ENCODE peak calls at places on chromosome 4, in five cellular contexts. F is WTC11, M is HepG2, L is GM12878, R is K562. V is an unnamed sample.

GRCh38 chr4:119785963-119786362 is 157.4 kb upstream of the PDE5A start:
- DNase-seq in F (peak), M (peak), R (no peak), L (no peak), V (peak)

GRCh38 chr4:59393780-59394179 is 1806.3 kb upstream of the ADGRL3 start:
- DNase-seq in F (no peak), R (no peak), M (no peak), L (no peak), V (no peak)

GRCh38 chr4:32460972-32461371 is 1740.8 kb downstream of the PCDH7 start:
- DNase-seq in F (no peak), R (no peak), L (no peak), M (no peak), V (no peak)

GRCh38 chr4:159105063-159105414 is 2.2 kb downstream of the RAPGEF2 start:
- DNase-seq in M (no peak), F (no peak), R (no peak), L (no peak), V (no peak)

GRCh38 chr4:179843370-179843769 is 2399.8 kb upstream of the TENM3 start:
- DNase-seq in L (no peak), F (no peak), R (no peak), M (no peak), V (no peak)

GRCh38 chr4:143270266-143270838 is 66.3 kb upstream of the GAB1 start:
- DNase-seq in L (no peak), F (no peak), R (no peak), M (no peak), V (no peak)

GRCh38 chr4:119739796-119740195 is 111.2 kb upstream of the PDE5A start:
- DNase-seq in R (no peak), M (no peak), L (no peak), F (no peak), V (no peak)

GRCh38 chr4:12949719-12950118 is 534.4 kb downstream of the RAB28 start:
- DNase-seq in R (no peak), L (no peak), M (peak), F (no peak), V (no peak)

GRCh38 chr4:40448875-40449274 is 113.7 kb downstream of the CHRNA9 start:
- DNase-seq in L (no peak), R (no peak), F (no peak), M (no peak), V (peak)

GRCh38 chr4:55635760-55636621 is at the start of gene NMU:
- DNase-seq in F (peak), L (no peak), R (peak), M (peak), V (no peak)

GRCh38 chr4:183960912-183961569 is 55.9 kb downstream of the STOX2 start:
- DNase-seq in F (no peak), M (no peak), L (no peak), R (no peak), V (no peak)

GRCh38 chr4:178448372-178449040 is 1006.3 kb upstream of the AGA start:
- DNase-seq in L (no peak), M (no peak), F (no peak), R (no peak), V (no peak)

GRCh38 chr4:125060376-125060775 is 254.4 kb upstream of the FAT4 start:
- DNase-seq in M (no peak), F (no peak), L (no peak), R (no peak), V (no peak)

GRCh38 chr4:69799337-69799736 is 38.9 kb upstream of the SULT1B1 start:
- DNase-seq in M (no peak), F (no peak), L (no peak), R (no peak), V (no peak)

GRCh38 chr4:128287159-128287870 is at the start of gene PGRMC2:
- DNase-seq in L (no peak), R (peak), M (no peak), F (peak), V (peak)

GRCh38 chr4:81375745-81376144 is 96.0 kb downstream of the RASGEF1B start:
- DNase-seq in M (no peak), F (peak), R (no peak), L (no peak), V (no peak)

GRCh38 chr4:8174970-8175369 is 16.4 kb upstream of the ABLIM2 start:
- DNase-seq in F (no peak), L (no peak), R (no peak), M (no peak), V (no peak)

GRCh38 chr4:7614350-7614949 is 179.7 kb upstream of the PSAPL1 start:
- DNase-seq in R (no peak), L (no peak), M (no peak), F (no peak), V (no peak)

GRCh38 chr4:105050896-105051295 is 95.8 kb upstream of the TET2 start:
- DNase-seq in L (no peak), M (no peak), R (no peak), F (no peak), V (no peak)
- TF ChIP-seq ESRRA in L (no peak), M (no peak), R (no peak), F (no peak), V (no peak)

GRCh38 chr4:189069782-189070181 is 870.9 kb upstream of the FRG1 start:
- DNase-seq in F (no peak), M (no peak), L (no peak), R (no peak), V (no peak)

GRCh38 chr4:189071241-189071640 is 869.4 kb upstream of the FRG1 start:
- DNase-seq in F (no peak), R (no peak), L (no peak), M (no peak), V (no peak)
- TF ChIP-seq ESRRA in F (no peak), R (no peak), L (no peak), M (no peak), V (no peak)

GRCh38 chr4:113969935-113970334 is 9.5 kb downstream of the ARSJ start:
- DNase-seq in M (no peak), L (no peak), R (no peak), F (no peak), V (no peak)
- TF ChIP-seq ESRRA in M (no peak), L (no peak), R (no peak), F (no peak), V (no peak)

DNA sequence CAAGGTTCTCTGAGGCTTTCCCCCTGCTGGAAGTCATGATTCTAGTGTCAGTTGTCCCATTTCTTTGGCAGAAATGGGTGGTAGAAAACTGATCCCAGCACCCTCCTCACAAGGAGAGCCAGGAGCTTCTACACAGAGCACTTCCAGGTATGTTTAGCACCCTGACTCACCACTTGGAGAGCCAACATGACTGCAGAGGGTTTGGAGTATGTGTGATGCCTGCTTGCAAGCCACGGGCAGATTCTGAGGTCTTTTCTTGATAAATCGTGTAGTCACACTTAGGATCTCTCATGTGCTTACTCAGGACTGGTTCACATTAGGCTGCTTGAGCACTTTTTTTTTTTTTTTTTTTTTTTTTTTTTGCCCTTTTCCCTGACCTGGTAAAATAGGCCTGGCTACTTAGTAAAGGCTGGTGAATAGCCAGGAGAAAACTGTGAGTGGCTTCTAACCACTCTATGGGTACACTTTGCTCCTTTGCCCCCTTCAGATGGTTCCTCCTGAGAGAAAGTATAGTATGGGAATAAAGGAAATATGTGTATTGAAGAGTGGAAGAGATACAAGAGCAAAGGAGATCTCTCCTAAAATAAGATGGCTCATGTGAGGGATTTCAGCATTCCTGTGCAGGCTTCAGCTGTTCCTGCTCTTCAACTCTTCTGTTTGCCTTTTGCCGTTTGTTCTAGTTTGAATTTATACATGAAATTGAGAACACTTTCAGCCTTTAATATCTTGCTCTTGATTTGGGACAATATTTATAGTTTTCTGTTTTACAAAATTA is 103.6 kb downstream of the EMCN start:
- DNase-seq in M (no peak), R (no peak), L (no peak), F (no peak), V (no peak)
- TF ChIP-seq ESRRA in M (no peak), R (no peak), L (no peak), F (no peak), V (no peak)

V was measured in A549.